ENCODE peak calls at places on chromosomes 12 and 14, in ten cellular contexts. S is MG63; E is AG10803; G is T1000; Z is GM03348; J is left colon; X is GM19239; R is astrocyte of the hippocampus; B is stimulated activated CD8-positive, alpha-beta memory T cell treated with anti-CD3 and anti-CD28 coated beads, Interleukin-2, amount 100 ng/mL, for 1 hour; T is occipital lobe. Y is an unnamed sample.

GRCh38 chr14:105486333-105486973 is at the start of gene CRIP1:
- DNase-seq in S (no peak), E (no peak), G (no peak), Z (no peak), J (peak), X (no peak), R (no peak), B (no peak), T (no peak), Y (peak)

GRCh38 chr12:112590281-112590680 is 171.5 kb downstream of the PTPN11 start:
- DNase-seq in S (no peak), E (no peak), G (no peak), Z (no peak), J (no peak), X (no peak), R (no peak), B (no peak), T (no peak), Y (no peak)

GRCh38 chr12:130526813-130527212 is 189.1 kb downstream of the PIWIL1 start:
- DNase-seq in S (peak), E (no peak), G (no peak), Z (no peak), J (peak), X (no peak), R (peak), B (no peak), T (no peak), Y (no peak)

GRCh38 chr14:41950428-41950827 is 343.8 kb downstream of the LRFN5 start:
- DNase-seq in S (no peak), E (no peak), G (no peak), Z (no peak), J (no peak), X (no peak), R (no peak), B (no peak), T (no peak), Y (no peak)

GRCh38 chr12:120346681-120347080 is 19.1 kb upstream of the PLA2G1B start:
- DNase-seq in S (no peak), E (no peak), G (no peak), Z (no peak), J (no peak), X (no peak), R (no peak), B (no peak), T (no peak), Y (no peak)

GRCh38 chr14:100804558-100805309 is 21.2 kb upstream of the MEG3 start:
- DNase-seq in S (no peak), E (no peak), G (no peak), Z (no peak), J (no peak), X (no peak), R (no peak), B (no peak), T (no peak), Y (no peak)

GRCh38 chr12:22812531-22812930 is 187.6 kb downstream of the ETNK1 start:
- DNase-seq in S (peak), E (no peak), G (no peak), Z (no peak), J (no peak), X (no peak), R (no peak), B (no peak), T (no peak), Y (no peak)

GRCh38 chr14:37247777-37248461 is 50.2 kb downstream of the MIPOL1 start:
- DNase-seq in S (no peak), E (no peak), G (no peak), Z (no peak), J (no peak), X (no peak), R (no peak), B (no peak), T (no peak), Y (no peak)

GRCh38 chr14:29144598-29144997 is 378.0 kb downstream of the FOXG1 start:
- DNase-seq in S (peak), E (peak), G (no peak), Z (peak), J (no peak), X (no peak), R (peak), B (no peak), T (no peak), Y (no peak)

GRCh38 chr12:88578274-88578673 is 2.0 kb downstream of the KITLG start:
- DNase-seq in S (no peak), E (no peak), G (no peak), Z (no peak), J (no peak), X (no peak), R (peak), B (no peak), T (no peak), Y (no peak)

GRCh38 chr14:31510222-31510621 is 22.4 kb upstream of the GPR33 start:
- DNase-seq in S (no peak), E (peak), G (no peak), Z (peak), J (no peak), X (no peak), R (peak), B (no peak), T (no peak), Y (no peak)

GRCh38 chr12:40065636-40066035 is 40.2 kb downstream of the SLC2A13 start:
- DNase-seq in S (no peak), E (no peak), G (no peak), Z (no peak), J (no peak), X (no peak), R (no peak), B (no peak), T (no peak), Y (no peak)

GRCh38 chr12:126518596-126519200 is 1453.5 kb downstream of the AACS start:
- DNase-seq in S (peak), E (no peak), G (no peak), Z (no peak), J (no peak), X (no peak), R (peak), B (no peak), T (no peak), Y (no peak)

GRCh38 chr12:116037941-116038837 is 239.3 kb downstream of the MED13L start:
- DNase-seq in S (no peak), E (peak), G (peak), Z (peak), J (no peak), X (no peak), R (peak), B (no peak), T (no peak), Y (no peak)

GRCh38 chr14:81303258-81303935 is 82.6 kb upstream of the GTF2A1 start:
- DNase-seq in S (no peak), E (no peak), G (no peak), Z (no peak), J (peak), X (peak), R (peak), B (no peak), T (no peak), Y (no peak)

GRCh38 chr12:79737875-79738718 is 47.3 kb upstream of the PAWR start:
- DNase-seq in S (peak), E (peak), G (peak), Z (peak), J (peak), X (peak), R (peak), B (no peak), T (no peak), Y (no peak)

GRCh38 chr12:132592261-132592970 is 18.0 kb downstream of the LRCOL1 start:
- DNase-seq in S (no peak), E (no peak), G (no peak), Z (no peak), J (no peak), X (no peak), R (no peak), B (no peak), T (no peak), Y (no peak)

GRCh38 chr14:103336191-103336590 is 2.2 kb downstream of the EIF5 start:
- DNase-seq in S (no peak), E (no peak), G (no peak), Z (no peak), J (no peak), X (no peak), R (no peak), B (no peak), T (no peak), Y (no peak)

GRCh38 chr14:70707138-70708038 is 65.7 kb downstream of the TTC9 start:
- DNase-seq in S (peak), E (peak), G (peak), Z (peak), J (no peak), X (no peak), R (peak), B (no peak), T (no peak), Y (no peak)

GRCh38 chr14:21894003-21894897 is 220.6 kb upstream of the OR4E1 start:
- DNase-seq in S (no peak), E (no peak), G (no peak), Z (no peak), J (peak), X (no peak), R (no peak), B (peak), T (no peak), Y (no peak)

GRCh38 chr14:94380225-94381148 is 7.9 kb downstream of the SERPINA1 start:
- DNase-seq in S (no peak), E (no peak), G (no peak), Z (no peak), J (no peak), X (no peak), R (no peak), B (no peak), T (no peak), Y (no peak)

GRCh38 chr14:104019806-104020205 is 65.7 kb upstream of the ASPG start:
- DNase-seq in S (no peak), E (no peak), G (no peak), Z (no peak), J (no peak), X (no peak), R (no peak), B (no peak), T (no peak), Y (no peak)

GRCh38 chr12:6768385-6769002 is 2.3 kb downstream of the PTMS start:
- DNase-seq in S (peak), E (no peak), G (no peak), Z (no peak), J (no peak), X (no peak), R (peak), B (no peak), T (no peak), Y (no peak)

GRCh38 chr14:60968099-60968498 is 12.8 kb downstream of the TRMT5 start:
- DNase-seq in S (no peak), E (no peak), G (no peak), Z (no peak), J (no peak), X (no peak), R (no peak), B (no peak), T (no peak), Y (no peak)

GRCh38 chr14:73472182-73473114 is 14.1 kb upstream of the NUMB start:
- DNase-seq in S (no peak), E (peak), G (no peak), Z (peak), J (no peak), X (peak), R (peak), B (no peak), T (no peak), Y (no peak)

GRCh38 chr12:103811791-103812190 is 29.2 kb downstream of the NT5DC3 start:
- DNase-seq in S (no peak), E (no peak), G (no peak), Z (no peak), J (no peak), X (no peak), R (no peak), B (no peak), T (no peak), Y (no peak)

GRCh38 chr14:97878727-97879126 is 1081.5 kb downstream of the VRK1 start:
- DNase-seq in S (peak), E (peak), G (no peak), Z (no peak), J (no peak), X (no peak), R (peak), B (no peak), T (no peak), Y (peak)

GRCh38 chr14:34374998-34375740 is 86.9 kb downstream of the SPTSSA start:
- DNase-seq in S (no peak), E (no peak), G (no peak), Z (no peak), J (no peak), X (no peak), R (no peak), B (no peak), T (no peak), Y (no peak)

GRCh38 chr14:47278233-47278842 is 397.1 kb downstream of the MDGA2 start:
- DNase-seq in S (peak), E (no peak), G (no peak), Z (peak), J (peak), X (peak), R (peak), B (no peak), T (no peak), Y (peak)

GRCh38 chr12:94740601-94741362 is 90.4 kb upstream of the TMCC3 start:
- DNase-seq in S (no peak), E (no peak), G (no peak), Z (no peak), J (no peak), X (no peak), R (no peak), B (no peak), T (no peak), Y (no peak)

GRCh38 chr12:2283910-2284309 is 231.1 kb downstream of the CACNA1C start:
- DNase-seq in S (peak), E (peak), G (no peak), Z (peak), J (no peak), X (no peak), R (peak), B (no peak), T (no peak), Y (no peak)

GRCh38 chr12:51070004-51070403 is 13.4 kb downstream of the CSRNP2 start:
- DNase-seq in S (no peak), E (peak), G (no peak), Z (no peak), J (no peak), X (no peak), R (no peak), B (no peak), T (no peak), Y (no peak)

GRCh38 chr14:101322223-101322622 is 239.1 kb upstream of the DIO3 start:
- DNase-seq in S (no peak), E (no peak), G (no peak), Z (no peak), J (no peak), X (no peak), R (no peak), B (no peak), T (no peak), Y (no peak)

GRCh38 chr14:99441918-99442317 is 38.7 kb downstream of the SETD3 start:
- DNase-seq in S (no peak), E (no peak), G (no peak), Z (no peak), J (no peak), X (no peak), R (no peak), B (no peak), T (no peak), Y (no peak)

GRCh38 chr12:121089031-121089812 is 43.5 kb upstream of the P2RX7 start:
- DNase-seq in S (no peak), E (no peak), G (no peak), Z (no peak), J (peak), X (no peak), R (no peak), B (no peak), T (no peak), Y (no peak)

GRCh38 chr14:105092124-105092911 is 27.1 kb upstream of the GPR132 start:
- DNase-seq in S (peak), E (no peak), G (no peak), Z (peak), J (peak), X (no peak), R (peak), B (no peak), T (no peak), Y (peak)

GRCh38 chr12:67811437-67812361 is 163.2 kb downstream of the DYRK2 start:
- DNase-seq in S (peak), E (peak), G (peak), Z (peak), J (no peak), X (no peak), R (peak), B (no peak), T (no peak), Y (no peak)